ENCODE peak calls at places on chromosomes 11 and 22, in seven cellular contexts. S is HCT116, E is PC-3, V is MM.1S, Z is PC-9, J is GM23338, B is SK-N-SH. T is an unnamed sample. For H3K9me2 and H3K4me1, the result is how much of the 10 kb centered on the place peaks cover.

GRCh38 chr11:57321996-57322880 is 2.5 kb downstream of the TNKS1BP1 start:
- DNase-seq in S (peak), E (peak), V (no peak), Z (peak), J (peak), B (peak), T (no peak)

GRCh38 chr22:32985899-32986772 is 72.0 kb downstream of the SYN3 start:
- DNase-seq in S (peak), E (peak), V (peak), Z (peak), J (peak), B (peak), T (peak)

GRCh38 chr11:6992026-6992425 is 28.1 kb downstream of the ZNF214 start:
- DNase-seq in S (no peak), E (no peak), V (no peak), Z (no peak), J (no peak), B (no peak), T (no peak)

GRCh38 chr22:50270302-50271010 is at the start of gene MAPK11:
- DNase-seq in S (no peak), E (peak), V (peak), Z (peak), J (peak), B (peak), T (peak)

GRCh38 chr11:32713496-32713895 is 81.0 kb downstream of the CCDC73 start:
- DNase-seq in S (peak), E (peak), V (no peak), Z (no peak), J (peak), B (no peak), T (peak)

GRCh38 chr11:38305682-38306081 is 1707.6 kb upstream of the RAG2 start:
- DNase-seq in S (no peak), E (no peak), V (no peak), Z (no peak), J (no peak), B (no peak), T (no peak)

GRCh38 chr22:42664976-42665831 is 16.0 kb upstream of the CYB5R3 start:
- DNase-seq in S (no peak), E (no peak), V (peak), Z (no peak), J (no peak), B (no peak), T (peak)

GRCh38 chr22:38051900-38052862 is 5.0 kb upstream of the PICK1 start:
- DNase-seq in S (peak), E (peak), V (peak), Z (peak), J (peak), B (peak), T (peak)

GRCh38 chr22:26568207-26568706 is 21.7 kb downstream of the TPST2 start:
- DNase-seq in S (no peak), E (peak), V (no peak), Z (peak), J (peak), B (no peak), T (no peak)

GRCh38 chr11:64254326-64254725 is 3.0 kb downstream of the PLCB3 start:
- DNase-seq in S (no peak), E (no peak), V (no peak), Z (no peak), J (no peak), B (no peak), T (no peak)

GRCh38 chr22:39994566-39995345 is at the start of gene FAM83F:
- DNase-seq in S (peak), E (peak), V (no peak), Z (no peak), J (peak), B (no peak), T (no peak)

GRCh38 chr11:35852056-35852455 is 91.8 kb upstream of the LDLRAD3 start:
- DNase-seq in S (no peak), E (no peak), V (no peak), Z (no peak), J (no peak), B (no peak), T (no peak)

GRCh38 chr11:62054484-62055121 is 69.2 kb upstream of the INCENP start:
- DNase-seq in S (peak), E (peak), V (peak), Z (peak), J (peak), B (no peak), T (peak)

GRCh38 chr22:19779011-19779421 is 18.4 kb downstream of the TBX1 start:
- DNase-seq in S (no peak), E (no peak), V (no peak), Z (no peak), J (no peak), B (no peak), T (peak)

GRCh38 chr11:6307879-6308278 is 12.4 kb downstream of the CAVIN3 start:
- DNase-seq in S (no peak), E (peak), V (no peak), Z (no peak), J (peak), B (no peak), T (no peak)

GRCh38 chr11:94151903-94152677 is 23.4 kb downstream of the PANX1 start:
- DNase-seq in S (peak), E (peak), V (no peak), Z (peak), J (no peak), B (peak), T (no peak)

GRCh38 chr11:22558638-22559037 is 67.0 kb downstream of the FANCF start:
- DNase-seq in S (no peak), E (no peak), V (no peak), Z (no peak), J (no peak), B (peak), T (no peak)

GRCh38 chr11:398826-399225 is 4.8 kb downstream of the PKP3 start:
- DNase-seq in S (no peak), E (no peak), V (no peak), Z (no peak), J (no peak), B (no peak), T (no peak)

GRCh38 chr11:10674440-10674855 is 19.1 kb downstream of the IRAG1 start:
- DNase-seq in S (no peak), E (no peak), V (no peak), Z (no peak), J (no peak), B (no peak), T (no peak)

DNA sequence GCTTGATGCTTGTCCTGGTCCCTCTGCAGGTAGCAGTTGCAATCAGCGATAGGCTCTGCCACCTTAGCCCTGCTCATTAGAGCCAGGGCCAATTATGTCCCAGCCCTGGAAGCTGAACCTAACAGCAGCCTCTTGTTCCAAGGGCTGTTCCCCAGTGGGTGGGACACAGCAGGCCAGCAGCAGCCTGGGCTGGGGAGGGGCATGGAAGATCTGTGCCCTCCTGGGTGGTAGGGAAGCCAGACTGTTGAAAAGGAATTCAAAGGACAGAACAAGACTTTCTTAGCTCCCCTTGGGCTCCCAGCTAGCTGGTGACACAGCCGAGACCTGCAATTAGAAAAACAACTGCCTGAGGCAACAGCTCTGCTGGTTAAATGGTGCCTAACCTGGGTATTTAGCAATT is 17.4 kb downstream of the DRD2 start:
- DNase-seq in S (no peak), E (no peak), V (no peak), Z (no peak), J (peak), B (peak), T (no peak)
- TF ChIP-seq CTCF in S (no peak), E (no peak), V (no peak), Z (no peak), J (no peak), B (no peak), T (no peak)

GRCh38 chr11:14835491-14836105 is 56.4 kb downstream of the CYP2R1 start:
- DNase-seq in S (no peak), E (no peak), V (no peak), Z (no peak), J (no peak), B (no peak), T (no peak)
- H3K9me2 ChIP-seq in S (under half), E (under half), V (under half), Z (under half), J (under half), B (under half), T (under half)

DNA sequence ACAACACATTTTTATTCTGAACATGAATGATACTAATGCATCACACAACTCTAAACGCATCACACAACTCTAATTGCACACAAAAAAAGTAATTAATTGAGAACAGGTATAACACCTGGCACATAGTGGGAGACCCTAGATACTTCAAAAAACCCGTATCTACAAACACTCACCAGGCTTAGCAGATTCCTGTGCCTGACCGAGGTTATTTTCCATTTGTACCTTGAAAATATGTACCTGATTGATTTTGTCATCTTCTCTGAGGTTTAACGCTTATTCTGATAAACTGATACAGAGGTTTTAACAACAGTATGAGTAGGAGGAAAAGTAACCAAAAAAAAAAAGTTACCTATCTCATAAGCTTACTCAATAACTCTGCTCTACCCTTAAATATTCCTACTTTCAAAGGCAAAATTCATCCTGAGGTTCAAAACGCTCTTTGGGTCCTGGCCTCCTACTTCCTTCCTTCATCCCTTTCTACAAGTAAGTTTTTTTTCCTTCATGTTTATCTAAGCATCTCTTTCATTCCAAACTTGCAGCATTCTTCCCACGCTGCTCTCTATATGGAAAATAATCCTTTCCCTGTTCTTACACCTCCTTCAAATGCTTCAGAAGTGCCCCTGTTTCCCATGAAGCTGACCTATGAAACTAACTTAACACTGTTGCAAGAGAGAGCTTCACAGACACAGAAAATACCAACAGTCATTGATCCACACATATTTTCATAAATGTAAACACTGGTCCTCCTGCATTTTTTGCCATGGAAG is 73.3 kb downstream of the ETS1 start:
- DNase-seq in S (no peak), E (no peak), V (no peak), Z (no peak), J (no peak), B (no peak), T (no peak)
- H3K4me1 ChIP-seq in S (under half), E (half or more), V (under half), Z (under half), J (under half), B (under half), T (half or more)

GRCh38 chr22:30821863-30822215 is 127.2 kb downstream of the OSBP2 start:
- DNase-seq in S (no peak), E (no peak), V (no peak), Z (no peak), J (no peak), B (peak), T (no peak)

GRCh38 chr22:30813936-30814335 is 119.3 kb downstream of the OSBP2 start:
- DNase-seq in S (no peak), E (no peak), V (no peak), Z (no peak), J (no peak), B (no peak), T (no peak)

GRCh38 chr22:30821381-30821780 is 126.7 kb downstream of the OSBP2 start:
- DNase-seq in S (no peak), E (no peak), V (no peak), Z (no peak), J (no peak), B (no peak), T (no peak)

DNA sequence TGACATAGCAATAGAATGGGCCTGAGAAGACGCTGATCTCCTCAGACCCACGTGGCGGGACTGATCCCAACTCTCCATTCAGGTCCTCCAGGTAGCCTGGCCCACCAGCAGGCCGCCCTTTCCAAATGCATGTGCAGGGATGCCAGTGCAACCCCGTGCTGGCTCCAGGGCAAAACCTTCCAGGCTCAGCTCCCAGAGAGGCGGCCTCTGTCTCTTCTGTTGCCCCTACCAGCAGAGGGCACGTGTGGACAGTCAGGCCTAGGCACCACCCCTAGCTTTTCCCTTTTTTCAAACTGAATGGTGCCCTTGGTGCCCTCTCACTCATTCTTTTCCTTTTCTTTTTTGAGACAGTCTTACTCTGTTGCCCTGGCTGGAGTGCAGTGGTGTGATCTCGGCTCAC is 121.7 kb downstream of the OSBP2 start:
- DNase-seq in S (no peak), E (no peak), V (no peak), Z (no peak), J (peak), B (no peak), T (no peak)
- TF ChIP-seq CTCF in S (peak), E (peak), V (no peak), Z (peak), J (peak), B (no peak), T (no peak)

DNA sequence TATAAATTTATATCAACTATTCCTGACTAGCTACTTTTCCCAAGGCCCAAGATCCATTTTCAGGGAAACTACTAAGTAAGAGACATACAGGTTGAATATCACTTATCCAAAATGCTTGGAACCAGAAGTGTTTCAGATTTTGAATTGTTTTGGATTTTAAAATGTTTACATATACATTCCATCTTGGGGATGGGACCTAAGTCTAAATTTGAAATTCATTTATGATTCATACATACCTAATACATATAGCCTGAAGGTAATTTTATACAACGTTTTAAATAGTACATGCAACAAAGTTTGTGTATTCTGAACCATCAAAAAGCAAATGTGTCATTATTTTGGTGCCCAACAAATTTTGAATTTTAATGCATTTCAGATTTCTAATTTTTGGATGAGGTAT is 73.5 kb downstream of the CWF19L2 start:
- DNase-seq in S (no peak), E (peak), V (no peak), Z (peak), J (no peak), B (no peak), T (no peak)
- H3K9me2 ChIP-seq in S (under half), E (under half), V (under half), Z (under half), J (under half), B (under half), T (under half)

DNA sequence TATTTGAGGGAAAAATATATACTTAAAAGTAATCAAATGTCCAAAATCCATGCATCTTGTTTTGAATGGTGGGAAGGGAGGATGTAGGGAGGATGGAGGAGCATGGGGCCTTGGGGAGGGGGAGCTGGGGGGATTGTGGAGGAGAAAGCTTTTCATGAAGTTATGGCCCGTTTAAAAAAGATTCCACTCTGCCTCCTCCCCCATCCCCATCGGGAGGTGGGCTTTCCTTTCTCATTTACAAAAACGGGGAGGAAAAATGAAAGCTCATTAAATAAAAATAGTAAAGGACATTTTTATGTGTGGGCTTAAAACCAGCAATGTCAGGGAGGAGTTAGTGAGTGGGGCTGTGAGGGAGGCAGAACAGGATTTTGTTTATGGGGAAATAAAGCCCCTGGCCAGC is 83.1 kb downstream of the ZBTB16 start:
- DNase-seq in S (no peak), E (no peak), V (no peak), Z (no peak), J (no peak), B (no peak), T (no peak)
- H3K4me1 ChIP-seq in S (under half), E (under half), V (under half), Z (under half), J (under half), B (under half), T (under half)

DNA sequence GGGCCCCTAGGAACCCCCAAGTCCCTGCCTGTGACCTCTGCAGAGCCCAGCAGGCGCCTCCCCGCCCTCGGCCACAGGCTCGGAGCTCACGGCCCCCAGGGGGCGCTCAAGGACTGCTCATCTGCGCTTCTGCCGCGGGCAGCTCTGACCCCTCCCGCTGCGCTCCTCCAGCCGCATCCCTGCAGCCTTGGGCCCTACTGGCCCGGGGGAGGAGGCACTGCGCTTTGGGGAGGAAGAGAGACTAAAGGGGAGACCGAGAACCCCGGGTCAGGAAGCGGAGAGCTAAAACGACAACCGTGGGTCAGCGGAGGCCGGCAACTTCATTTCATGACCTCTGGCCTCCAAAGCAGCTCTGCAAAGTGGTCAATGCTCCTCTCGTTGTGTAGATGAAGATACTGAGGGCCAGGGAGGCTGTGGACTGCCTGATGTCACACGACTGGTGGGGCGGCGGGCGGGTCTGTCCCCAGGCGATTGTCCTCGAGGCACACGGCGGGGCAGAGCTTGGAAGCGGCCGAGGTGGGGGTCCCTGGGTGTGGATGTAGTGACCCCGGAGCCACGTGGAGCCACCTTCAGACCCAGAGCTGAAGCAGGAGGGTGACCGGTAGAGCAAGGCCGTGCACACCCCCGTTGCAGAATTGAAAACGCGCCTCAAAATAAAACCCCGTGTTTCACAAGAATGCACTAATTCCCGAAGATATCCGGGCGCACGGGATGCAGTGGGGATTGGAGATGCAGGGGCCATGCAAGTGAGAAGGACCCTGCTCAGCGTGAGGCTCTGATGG is 2.7 kb upstream of the KRTAP5-6 start:
- DNase-seq in S (peak), E (peak), V (peak), Z (peak), J (peak), B (peak), T (peak)
- TF ChIP-seq CTCF in S (peak), E (peak), V (peak), Z (peak), J (peak), B (peak), T (peak)

DNA sequence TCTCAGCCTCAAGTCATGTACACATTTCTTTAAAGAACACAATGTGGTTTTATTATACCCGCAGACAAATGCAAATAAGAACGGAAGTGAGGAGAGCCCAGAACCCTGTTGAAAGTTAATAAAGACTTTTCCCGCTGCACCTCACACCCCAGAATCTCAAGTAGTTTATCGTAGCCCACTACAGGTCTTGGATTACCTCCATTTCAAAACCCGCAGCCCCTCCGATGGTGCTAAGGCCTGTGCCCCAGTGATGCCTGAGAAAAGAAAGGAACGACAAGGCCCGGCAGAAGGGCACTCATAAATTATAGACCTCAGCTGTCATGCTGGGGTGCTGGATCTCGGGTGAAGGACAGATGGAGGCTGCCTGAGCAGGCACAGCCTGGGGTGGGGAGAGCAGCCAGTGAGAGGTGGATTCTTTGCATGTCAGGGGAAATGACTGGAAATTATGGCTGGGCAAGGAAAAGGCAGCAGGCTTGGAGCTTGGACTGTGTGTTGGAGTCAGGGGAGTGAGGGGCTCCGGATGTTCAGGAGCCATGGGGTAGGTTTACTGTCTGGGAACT is 354.1 kb downstream of the NTM start:
- DNase-seq in S (no peak), E (no peak), V (no peak), Z (no peak), J (no peak), B (no peak), T (no peak)
- H3K9me2 ChIP-seq in S (under half), E (under half), V (under half), Z (under half), J (under half), B (under half), T (under half)

T was measured in OCI-LY7.